ENCODE peak calls at places on chromosomes 13 and 19, in eight cellular contexts. One of them, this sample, is unnamed.
A peak's percentile ranks its signal among the peaks of the same experiment; 100 is the strongest.

GRCh38 chr19:21491161-21491560 is 14.2 kb upstream of the ZNF429 start:
- DNase-seq in BJ: no peak
- DNase-seq in epithelial cell of esophagus: peak; percentile 25
- DNase-seq in K562: no peak
- DNase-seq in upper lobe of right lung: no peak
- DNase-seq in heart left ventricle: no peak
- DNase-seq in WTC11: no peak
- DNase-seq in glutamatergic neuron: no peak
- DNase-seq in this sample: no peak

GRCh38 chr19:12834976-12835757 is 788 bp upstream of the RTBDN start:
- DNase-seq in BJ: no peak
- DNase-seq in epithelial cell of esophagus: no peak
- DNase-seq in K562: peak; percentile 79
- DNase-seq in upper lobe of right lung: no peak
- DNase-seq in heart left ventricle: no peak
- DNase-seq in WTC11: peak; percentile 74
- DNase-seq in glutamatergic neuron: peak; percentile 77
- DNase-seq in this sample: no peak

GRCh38 chr19:42532881-42533280 is 4.6 kb upstream of the CEACAM1 start:
- DNase-seq in BJ: no peak
- DNase-seq in epithelial cell of esophagus: no peak
- DNase-seq in K562: no peak
- DNase-seq in upper lobe of right lung: no peak
- DNase-seq in heart left ventricle: no peak
- DNase-seq in WTC11: no peak
- DNase-seq in glutamatergic neuron: no peak
- DNase-seq in this sample: no peak

GRCh38 chr19:40803857-40804782 is 5.1 kb downstream of the EGLN2 start:
- DNase-seq in BJ: no peak
- DNase-seq in epithelial cell of esophagus: no peak
- DNase-seq in K562: peak; percentile 29
- DNase-seq in upper lobe of right lung: peak; percentile 89
- DNase-seq in heart left ventricle: no peak
- DNase-seq in WTC11: no peak
- DNase-seq in glutamatergic neuron: no peak
- DNase-seq in this sample: no peak

GRCh38 chr13:51590966-51591627 is 6.8 kb downstream of the WDFY2 start:
- DNase-seq in BJ: peak; percentile 96
- DNase-seq in epithelial cell of esophagus: peak; percentile 83
- DNase-seq in K562: peak; percentile 11
- DNase-seq in upper lobe of right lung: no peak
- DNase-seq in heart left ventricle: no peak
- DNase-seq in WTC11: no peak
- DNase-seq in glutamatergic neuron: no peak
- DNase-seq in this sample: no peak

GRCh38 chr19:49818691-49819331 is 722 bp downstream of the MED25 start:
- DNase-seq in BJ: no peak
- DNase-seq in epithelial cell of esophagus: no peak
- DNase-seq in K562: peak; percentile 34
- DNase-seq in upper lobe of right lung: no peak
- DNase-seq in heart left ventricle: no peak
- DNase-seq in WTC11: no peak
- DNase-seq in glutamatergic neuron: no peak
- DNase-seq in this sample: no peak

GRCh38 chr13:20815469-20815868 is 41.7 kb upstream of the EEF1AKMT1 start:
- DNase-seq in BJ: no peak
- DNase-seq in epithelial cell of esophagus: peak; percentile 10
- DNase-seq in K562: no peak
- DNase-seq in upper lobe of right lung: no peak
- DNase-seq in heart left ventricle: no peak
- DNase-seq in WTC11: no peak
- DNase-seq in glutamatergic neuron: no peak
- DNase-seq in this sample: no peak

GRCh38 chr19:48777139-48777538 is 21.8 kb downstream of the FGF21 start:
- DNase-seq in BJ: no peak
- DNase-seq in epithelial cell of esophagus: no peak
- DNase-seq in K562: no peak
- DNase-seq in upper lobe of right lung: no peak
- DNase-seq in heart left ventricle: no peak
- DNase-seq in WTC11: no peak
- DNase-seq in glutamatergic neuron: no peak
- DNase-seq in this sample: no peak

GRCh38 chr13:79451500-79451962 is 29.4 kb upstream of the NDFIP2 start:
- DNase-seq in BJ: peak; percentile 83
- DNase-seq in epithelial cell of esophagus: peak; percentile 78
- DNase-seq in K562: peak; percentile 68
- DNase-seq in upper lobe of right lung: no peak
- DNase-seq in heart left ventricle: no peak
- DNase-seq in WTC11: peak; percentile 19
- DNase-seq in glutamatergic neuron: no peak
- DNase-seq in this sample: no peak

GRCh38 chr13:77800219-77800618 is 102.7 kb downstream of the SLAIN1 start:
- DNase-seq in BJ: peak; percentile 2
- DNase-seq in epithelial cell of esophagus: no peak
- DNase-seq in K562: no peak
- DNase-seq in upper lobe of right lung: no peak
- DNase-seq in heart left ventricle: no peak
- DNase-seq in WTC11: no peak
- DNase-seq in glutamatergic neuron: no peak
- DNase-seq in this sample: no peak

GRCh38 chr13:30647824-30648521 is 30.3 kb downstream of the USPL1 start:
- DNase-seq in BJ: no peak
- DNase-seq in epithelial cell of esophagus: no peak
- DNase-seq in K562: no peak
- DNase-seq in upper lobe of right lung: no peak
- DNase-seq in heart left ventricle: no peak
- DNase-seq in WTC11: no peak
- DNase-seq in glutamatergic neuron: no peak
- DNase-seq in this sample: no peak

GRCh38 chr19:1837625-1838105 is 10.6 kb downstream of the REXO1 start:
- DNase-seq in BJ: no peak
- DNase-seq in epithelial cell of esophagus: no peak
- DNase-seq in K562: peak; percentile 68
- DNase-seq in upper lobe of right lung: no peak
- DNase-seq in heart left ventricle: no peak
- DNase-seq in WTC11: peak; percentile 88
- DNase-seq in glutamatergic neuron: peak; percentile 90
- DNase-seq in this sample: no peak

GRCh38 chr13:60696602-60697001 is 299.6 kb downstream of the TDRD3 start:
- DNase-seq in BJ: no peak
- DNase-seq in epithelial cell of esophagus: no peak
- DNase-seq in K562: no peak
- DNase-seq in upper lobe of right lung: no peak
- DNase-seq in heart left ventricle: no peak
- DNase-seq in WTC11: no peak
- DNase-seq in glutamatergic neuron: no peak
- DNase-seq in this sample: no peak

GRCh38 chr19:39413903-39414608 is 1.6 kb downstream of the PLEKHG2 start:
- DNase-seq in BJ: no peak
- DNase-seq in epithelial cell of esophagus: no peak
- DNase-seq in K562: peak; percentile 50
- DNase-seq in upper lobe of right lung: peak; percentile 71
- DNase-seq in heart left ventricle: no peak
- DNase-seq in WTC11: no peak
- DNase-seq in glutamatergic neuron: peak; percentile 73
- DNase-seq in this sample: no peak

GRCh38 chr19:39416152-39416551 is 3.7 kb downstream of the PLEKHG2 start:
- DNase-seq in BJ: no peak
- DNase-seq in epithelial cell of esophagus: no peak
- DNase-seq in K562: no peak
- DNase-seq in upper lobe of right lung: no peak
- DNase-seq in heart left ventricle: no peak
- DNase-seq in WTC11: no peak
- DNase-seq in glutamatergic neuron: no peak
- DNase-seq in this sample: no peak

GRCh38 chr19:39413269-39413902 is 917 bp downstream of the PLEKHG2 start:
- DNase-seq in BJ: no peak
- DNase-seq in epithelial cell of esophagus: no peak
- DNase-seq in K562: peak; percentile 65
- DNase-seq in upper lobe of right lung: peak; percentile 80
- DNase-seq in heart left ventricle: peak; percentile 91
- DNase-seq in WTC11: peak; percentile 65
- DNase-seq in glutamatergic neuron: peak; percentile 87
- DNase-seq in this sample: no peak

GRCh38 chr19:39416626-39417120 is 4.2 kb downstream of the PLEKHG2 start:
- DNase-seq in BJ: no peak
- DNase-seq in epithelial cell of esophagus: no peak
- DNase-seq in K562: no peak
- DNase-seq in upper lobe of right lung: no peak
- DNase-seq in heart left ventricle: no peak
- DNase-seq in WTC11: no peak
- DNase-seq in glutamatergic neuron: peak; percentile 28
- DNase-seq in this sample: no peak

GRCh38 chr19:39415111-39416046 is 2.9 kb downstream of the PLEKHG2 start:
- DNase-seq in BJ: no peak
- DNase-seq in epithelial cell of esophagus: no peak
- DNase-seq in K562: no peak
- DNase-seq in upper lobe of right lung: no peak
- DNase-seq in heart left ventricle: peak; percentile 56
- DNase-seq in WTC11: peak; percentile 72
- DNase-seq in glutamatergic neuron: no peak
- DNase-seq in this sample: no peak
- TF ChIP-seq CTCF in BJ: peak; percentile 5
- TF ChIP-seq CTCF in epithelial cell of esophagus: no peak
- TF ChIP-seq CTCF in K562: peak; percentile 17
- TF ChIP-seq CTCF in upper lobe of right lung: no peak
- TF ChIP-seq CTCF in heart left ventricle: no peak
- TF ChIP-seq CTCF in WTC11: no peak
- TF ChIP-seq CTCF in glutamatergic neuron: no peak
- TF ChIP-seq CTCF in this sample: no peak

DNA sequence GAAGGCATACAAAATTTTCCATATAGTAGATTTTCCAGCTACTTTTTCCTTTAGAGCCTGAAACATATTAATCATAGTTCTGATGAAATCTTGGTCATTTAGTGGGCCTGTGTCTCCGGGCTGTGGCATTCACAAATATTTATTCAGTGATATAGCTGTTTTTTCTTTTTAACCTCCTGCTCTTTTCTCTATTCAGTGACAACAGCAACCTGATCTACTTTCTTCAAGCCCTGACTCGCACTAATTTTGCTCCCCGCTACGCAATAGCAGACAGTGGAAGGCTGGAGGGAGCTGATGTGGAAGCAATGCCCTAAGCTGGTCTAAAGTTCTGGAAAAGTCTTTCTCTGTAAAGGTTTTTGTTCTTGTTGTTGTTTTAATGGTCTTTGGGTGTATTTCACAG is 289.7 kb downstream of the SLITRK6 start:
- DNase-seq in BJ: no peak
- DNase-seq in epithelial cell of esophagus: peak; percentile 89
- DNase-seq in K562: no peak
- DNase-seq in upper lobe of right lung: no peak
- DNase-seq in heart left ventricle: no peak
- DNase-seq in WTC11: no peak
- DNase-seq in glutamatergic neuron: no peak
- DNase-seq in this sample: no peak
- TF ChIP-seq CTCF in BJ: no peak
- TF ChIP-seq CTCF in epithelial cell of esophagus: no peak
- TF ChIP-seq CTCF in K562: no peak
- TF ChIP-seq CTCF in upper lobe of right lung: no peak
- TF ChIP-seq CTCF in heart left ventricle: no peak
- TF ChIP-seq CTCF in WTC11: no peak
- TF ChIP-seq CTCF in glutamatergic neuron: no peak
- TF ChIP-seq CTCF in this sample: no peak

GRCh38 chr19:33267706-33268105 is 34.6 kb downstream of the CEBPA start:
- DNase-seq in BJ: no peak
- DNase-seq in epithelial cell of esophagus: no peak
- DNase-seq in K562: no peak
- DNase-seq in upper lobe of right lung: no peak
- DNase-seq in heart left ventricle: peak; percentile 69
- DNase-seq in WTC11: no peak
- DNase-seq in glutamatergic neuron: no peak
- DNase-seq in this sample: no peak
- TF ChIP-seq CTCF in BJ: no peak
- TF ChIP-seq CTCF in epithelial cell of esophagus: no peak
- TF ChIP-seq CTCF in K562: no peak
- TF ChIP-seq CTCF in upper lobe of right lung: no peak
- TF ChIP-seq CTCF in heart left ventricle: no peak
- TF ChIP-seq CTCF in WTC11: no peak
- TF ChIP-seq CTCF in glutamatergic neuron: no peak
- TF ChIP-seq CTCF in this sample: no peak

GRCh38 chr19:805161-805561 is 7.9 kb downstream of the PTBP1 start:
- DNase-seq in BJ: no peak
- DNase-seq in epithelial cell of esophagus: no peak
- DNase-seq in K562: peak; percentile 32
- DNase-seq in upper lobe of right lung: peak; percentile 51
- DNase-seq in heart left ventricle: no peak
- DNase-seq in WTC11: no peak
- DNase-seq in glutamatergic neuron: no peak
- DNase-seq in this sample: no peak
- TF ChIP-seq CTCF in BJ: no peak
- TF ChIP-seq CTCF in epithelial cell of esophagus: no peak
- TF ChIP-seq CTCF in K562: no peak
- TF ChIP-seq CTCF in upper lobe of right lung: no peak
- TF ChIP-seq CTCF in heart left ventricle: no peak
- TF ChIP-seq CTCF in WTC11: no peak
- TF ChIP-seq CTCF in glutamatergic neuron: no peak
- TF ChIP-seq CTCF in this sample: no peak

This sample was measured in chondrocyte.